ENCODE peak calls at places on chromosomes 6 and 20, in six cellular contexts. D, T, U, R, Y and E are unnamed samples.
A peak's percentile ranks its signal among the peaks of the same experiment; 100 is the strongest.

GRCh38 chr6:160767019-160767646 is 65.1 kb downstream of the PLG start:
- DNase-seq in R (no peak), Y (no peak), U (peak; percentile 22), D (peak; percentile 24), T (peak; percentile 29), E (no peak)

GRCh38 chr20:44754554-44754953 is 8.9 kb downstream of the KCNK15 start:
- DNase-seq in U (no peak), T (no peak), Y (no peak), D (no peak), R (no peak), E (no peak)

GRCh38 chr6:123127807-123128206 is 131.8 kb downstream of the CLVS2 start:
- DNase-seq in T (no peak), U (no peak), Y (no peak), R (no peak), D (peak; percentile 27), E (no peak)

GRCh38 chr6:147642458-147642857 is 134.0 kb downstream of the SAMD5 start:
- DNase-seq in T (no peak), U (no peak), R (peak; percentile 67), D (peak; percentile 27), Y (no peak), E (no peak)

GRCh38 chr6:137921823-137922222 is 54.8 kb downstream of the TNFAIP3 start:
- DNase-seq in R (no peak), U (no peak), Y (no peak), D (no peak), T (no peak), E (no peak)

GRCh38 chr20:62043131-62043914 is 22.4 kb downstream of the TAF4 start:
- DNase-seq in T (no peak), D (peak; percentile 63), R (no peak), Y (no peak), U (no peak), E (no peak)

GRCh38 chr6:48511382-48511781 is 400.4 kb upstream of the PTCHD4 start:
- DNase-seq in D (no peak), U (no peak), T (no peak), R (no peak), Y (no peak), E (no peak)

GRCh38 chr6:121142093-121142492 is 192.2 kb downstream of the TBC1D32 start:
- DNase-seq in Y (no peak), D (no peak), R (no peak), T (no peak), U (no peak), E (no peak)